ENCODE peak calls at places on chromosomes 11 and 22, in ten cellular contexts. G is lower lobe of right lung; S is central memory CD8-positive, alpha-beta T cell; Y is HepG2; M is left lung; W is gastroesophageal sphincter; B is Panc1; E is activated naive CD8-positive, alpha-beta T cell treated with anti-CD3 and anti-CD28 coated beads, Interleukin-2, amount 10 ng/mL, durations not matched to agents 7 days and 5 days; X is activated CD8-positive, alpha-beta T cell treated with anti-CD3 and anti-CD28 coated beads for 36 hours; K is aorta. Z is an unnamed sample.

GRCh38 chr11:61075891-61076290 is 26.4 kb upstream of the CD5 start:
- ATAC-seq in M (peak; percentile 85), Y (peak; percentile 45), B (no peak), G (peak; percentile 47), X (no peak), S (no peak), W (no peak), K (no peak), E (no peak), Z (no peak)

GRCh38 chr11:25309818-25310217 is 813.0 kb downstream of the LUZP2 start:
- ATAC-seq in G (no peak), M (no peak), X (no peak), Y (no peak), B (no peak), S (no peak), K (no peak), W (no peak), E (no peak), Z (no peak)

GRCh38 chr22:32354360-32355351 is 3.0 kb upstream of the RFPL3 start:
- ATAC-seq in S (no peak), B (no peak), X (no peak), G (peak; percentile 39), M (peak; percentile 54), E (no peak), Y (no peak), K (peak; percentile 19), W (peak; percentile 70), Z (peak; percentile 40)

GRCh38 chr11:96211433-96211832 is 131.6 kb downstream of the MAML2 start:
- ATAC-seq in W (no peak), B (no peak), Y (no peak), G (no peak), S (no peak), E (no peak), X (peak; percentile 68), K (no peak), M (no peak), Z (no peak)

GRCh38 chr11:84740050-84740449 is 887.1 kb downstream of the DLG2 start:
- ATAC-seq in B (no peak), G (no peak), Y (no peak), X (no peak), W (no peak), K (no peak), M (no peak), S (no peak), E (no peak), Z (no peak)

GRCh38 chr11:113494021-113494420 is 18.8 kb upstream of the DRD2 start:
- ATAC-seq in M (no peak), B (peak; percentile 71), E (no peak), W (no peak), K (no peak), X (no peak), S (no peak), Y (no peak), G (no peak), Z (no peak)

GRCh38 chr11:113697798-113698407 is 8.2 kb downstream of the TMPRSS5 start:
- ATAC-seq in E (no peak), Y (no peak), G (no peak), M (no peak), B (peak; percentile 21), X (no peak), K (no peak), W (no peak), S (no peak), Z (no peak)

GRCh38 chr11:128688031-128688713 is 5.7 kb upstream of the FLI1 start:
- ATAC-seq in G (no peak), X (no peak), Y (no peak), B (no peak), E (no peak), M (no peak), S (no peak), W (no peak), K (no peak), Z (no peak)

GRCh38 chr22:42432020-42432596 is at the start of gene NFAM1:
- ATAC-seq in G (peak; percentile 81), B (no peak), M (peak; percentile 72), W (no peak), Y (no peak), X (no peak), S (no peak), K (peak; percentile 43), E (no peak), Z (peak; percentile 61)

GRCh38 chr11:72405009-72405408 is 29.3 kb downstream of the CLPB start:
- ATAC-seq in K (peak; percentile 26), Y (no peak), B (no peak), X (no peak), W (peak; percentile 75), G (peak; percentile 80), M (peak; percentile 80), S (no peak), E (no peak), Z (no peak)

GRCh38 chr22:23125512-23126103 is 16.2 kb downstream of the RSPH14 start:
- ATAC-seq in B (no peak), Y (no peak), G (no peak), X (no peak), W (no peak), E (no peak), S (no peak), K (no peak), M (no peak), Z (no peak)

GRCh38 chr22:43789452-43789851 is 22.7 kb downstream of the EFCAB6 start:
- ATAC-seq in W (peak; percentile 84), S (no peak), Y (no peak), E (no peak), B (peak; percentile 68), K (peak; percentile 70), M (peak; percentile 85), X (no peak), G (peak; percentile 74), Z (peak; percentile 35)

GRCh38 chr22:43128116-43128515 is 15.1 kb downstream of the MCAT start:
- ATAC-seq in E (no peak), S (no peak), W (no peak), B (no peak), G (no peak), K (no peak), X (no peak), Y (no peak), M (no peak), Z (no peak)

GRCh38 chr11:33624082-33624481 is 76.5 kb downstream of the C11orf91 start:
- ATAC-seq in E (no peak), X (no peak), G (no peak), Y (no peak), B (no peak), K (no peak), S (no peak), W (no peak), M (no peak), Z (no peak)

Z was measured in stimulated activated memory B cell treated with anti-CD40 and anti-IgM and Interleukin-4, amounts not matched to agents 10 μg/mL and 1 μg/mL and 100 μg/mL, for 72 hours.